ENCODE peak calls at places on chromosome 13, in five cellular contexts. L is tibial nerve, K is GM12878, I is uterus, F is K562. D is an unnamed sample.

GRCh38 chr13:45224181-45224580 is 23.3 kb upstream of the KCTD4 start:
- DNase-seq in K (no peak), I (no peak), L (no peak), F (no peak), D (no peak)

GRCh38 chr13:24032252-24032651 is 128.3 kb upstream of the SPATA13 start:
- DNase-seq in I (no peak), L (no peak), K (no peak), F (no peak), D (no peak)

GRCh38 chr13:77062097-77062496 is 35.1 kb upstream of the FBXL3 start:
- DNase-seq in F (no peak), L (no peak), K (no peak), I (no peak), D (no peak)

GRCh38 chr13:99029576-99029975 is 51.7 kb upstream of the DOCK9 start:
- DNase-seq in I (no peak), F (no peak), L (no peak), K (no peak), D (no peak)

GRCh38 chr13:43054803-43055802 is 31.7 kb downstream of the DNAJC15 start:
- DNase-seq in K (no peak), F (no peak), I (peak), L (no peak), D (peak)

GRCh38 chr13:77907653-77908341 is 10.8 kb downstream of the EDNRB start:
- DNase-seq in F (no peak), L (no peak), I (peak), K (no peak), D (no peak)

GRCh38 chr13:111315347-111315995 is 5.0 kb upstream of the TEX29 start:
- DNase-seq in I (no peak), K (no peak), F (no peak), L (no peak), D (no peak)

GRCh38 chr13:84661718-84662117 is 779.4 kb upstream of the SLITRK1 start:
- DNase-seq in L (no peak), F (no peak), K (no peak), I (no peak), D (no peak)

GRCh38 chr13:32905864-32906180 is 110.4 kb upstream of the KL start:
- DNase-seq in I (peak), F (no peak), K (no peak), L (no peak), D (peak)

GRCh38 chr13:74061939-74062595 is 72.1 kb downstream of the KLF12 start:
- DNase-seq in F (no peak), I (peak), L (no peak), K (peak), D (peak)

GRCh38 chr13:80134360-80134759 is 206.6 kb downstream of the SPRY2 start:
- DNase-seq in F (no peak), I (no peak), K (no peak), L (no peak), D (no peak)

GRCh38 chr13:76758738-76759137 is 127.5 kb downstream of the KCTD12 start:
- DNase-seq in I (no peak), F (no peak), K (no peak), L (no peak), D (no peak)

GRCh38 chr13:26485786-26486185 is 71.7 kb upstream of the WASF3 start:
- DNase-seq in I (peak), K (no peak), L (no peak), F (no peak), D (peak)

GRCh38 chr13:26445092-26445491 is 112.4 kb upstream of the WASF3 start:
- DNase-seq in I (no peak), K (no peak), L (no peak), F (no peak), D (no peak)

GRCh38 chr13:48232420-48233096 is 448 bp upstream of the ITM2B start:
- DNase-seq in F (peak), L (no peak), K (no peak), I (peak), D (no peak)

GRCh38 chr13:42146359-42146758 is 97.9 kb downstream of the DGKH start:
- DNase-seq in K (no peak), F (no peak), L (no peak), I (no peak), D (no peak)

GRCh38 chr13:36098080-36098479 is 33.1 kb downstream of the DCLK1 start:
- DNase-seq in I (no peak), F (no peak), L (no peak), K (no peak), D (no peak)

GRCh38 chr13:44374348-44374712 is 706 bp downstream of the SERP2 start:
- DNase-seq in K (no peak), L (no peak), F (no peak), I (no peak), D (no peak)

GRCh38 chr13:24631922-24632321 is 48.3 kb upstream of the ATP12A start:
- DNase-seq in I (no peak), K (no peak), F (no peak), L (no peak), D (no peak)

GRCh38 chr13:30017880-30018279 is 167.5 kb upstream of the UBL3 start:
- DNase-seq in I (no peak), K (no peak), L (no peak), F (no peak), D (no peak)

GRCh38 chr13:22357132-22357531 is 686.3 kb downstream of the FGF9 start:
- DNase-seq in K (no peak), L (no peak), F (no peak), I (no peak), D (no peak)

GRCh38 chr13:26965976-26966375 is 205.4 kb upstream of the GPR12 start:
- DNase-seq in K (no peak), L (no peak), F (no peak), I (peak), D (peak)

GRCh38 chr13:30504081-30504480 is 38.3 kb upstream of the HMGB1 start:
- DNase-seq in I (no peak), K (peak), L (no peak), F (peak), D (no peak)

GRCh38 chr13:73222627-73223026 is 163.8 kb downstream of the KLF5 start:
- DNase-seq in K (no peak), F (no peak), L (no peak), I (no peak), D (no peak)

GRCh38 chr13:59360108-59360507 is 803.6 kb downstream of the DIAPH3 start:
- DNase-seq in F (no peak), L (no peak), I (no peak), K (no peak), D (no peak)

GRCh38 chr13:108508263-108508662 is 121.1 kb upstream of the MYO16 start:
- DNase-seq in K (no peak), F (no peak), L (no peak), I (no peak), D (no peak)

GRCh38 chr13:45717324-45717723 is 15.2 kb downstream of the CBY2 start:
- DNase-seq in I (no peak), F (no peak), L (no peak), K (no peak), D (no peak)

GRCh38 chr13:66994498-66995365 is 235.4 kb downstream of the PCDH9 start:
- DNase-seq in L (no peak), I (no peak), F (no peak), K (peak), D (no peak)

GRCh38 chr13:84279166-84279565 is 396.9 kb upstream of the SLITRK1 start:
- DNase-seq in I (no peak), L (no peak), K (no peak), F (no peak), D (no peak)

DNA sequence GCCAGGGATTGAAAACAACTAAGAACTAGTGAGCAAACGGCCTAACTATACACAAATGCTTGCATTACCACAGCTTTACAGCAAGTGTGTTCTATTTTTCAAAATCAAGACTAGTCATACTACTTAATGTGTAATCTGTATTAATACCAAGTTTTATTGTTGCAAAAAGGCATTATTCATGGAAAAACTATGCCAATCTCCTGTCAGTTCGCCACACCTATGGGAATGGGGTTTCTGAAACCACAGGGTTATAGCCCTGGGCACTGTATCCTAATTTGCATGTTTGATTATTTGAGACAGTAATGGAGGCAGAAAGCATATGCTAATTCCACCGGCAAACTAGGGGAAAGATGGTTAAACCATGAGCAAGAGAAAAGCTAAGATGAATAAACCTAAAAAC is 14.3 kb downstream of the GAS6 start:
- DNase-seq in L (no peak), K (no peak), F (no peak), I (no peak), D (no peak)
- H3K27ac ChIP-seq in L (no peak), K (no peak), F (no peak), I (peak), D (peak)

GRCh38 chr13:40662866-40663265 is 3.6 kb downstream of the FOXO1 start:
- DNase-seq in F (no peak), L (no peak), K (peak), I (no peak), D (no peak)
- TF ChIP-seq POLR2A in F (no peak), L (no peak), K (no peak), I (no peak), D (no peak)

GRCh38 chr13:110135977-110136597 is 170.9 kb downstream of the COL4A1 start:
- DNase-seq in L (no peak), F (no peak), K (no peak), I (no peak), D (no peak)

GRCh38 chr13:110138009-110138699 is 168.8 kb downstream of the COL4A1 start:
- DNase-seq in I (peak), L (no peak), K (peak), F (peak), D (peak)

GRCh38 chr13:110138700-110139036 is 168.3 kb downstream of the COL4A1 start:
- DNase-seq in L (no peak), F (no peak), K (no peak), I (no peak), D (no peak)

GRCh38 chr13:110136660-110137585 is 170.0 kb downstream of the COL4A1 start:
- DNase-seq in K (no peak), F (no peak), I (no peak), L (no peak), D (no peak)

GRCh38 chr13:110137677-110138008 is 169.3 kb downstream of the COL4A1 start:
- DNase-seq in L (no peak), I (no peak), K (no peak), F (peak), D (peak)
- H3K27ac ChIP-seq in L (peak), I (peak), K (no peak), F (peak), D (no peak)

DNA sequence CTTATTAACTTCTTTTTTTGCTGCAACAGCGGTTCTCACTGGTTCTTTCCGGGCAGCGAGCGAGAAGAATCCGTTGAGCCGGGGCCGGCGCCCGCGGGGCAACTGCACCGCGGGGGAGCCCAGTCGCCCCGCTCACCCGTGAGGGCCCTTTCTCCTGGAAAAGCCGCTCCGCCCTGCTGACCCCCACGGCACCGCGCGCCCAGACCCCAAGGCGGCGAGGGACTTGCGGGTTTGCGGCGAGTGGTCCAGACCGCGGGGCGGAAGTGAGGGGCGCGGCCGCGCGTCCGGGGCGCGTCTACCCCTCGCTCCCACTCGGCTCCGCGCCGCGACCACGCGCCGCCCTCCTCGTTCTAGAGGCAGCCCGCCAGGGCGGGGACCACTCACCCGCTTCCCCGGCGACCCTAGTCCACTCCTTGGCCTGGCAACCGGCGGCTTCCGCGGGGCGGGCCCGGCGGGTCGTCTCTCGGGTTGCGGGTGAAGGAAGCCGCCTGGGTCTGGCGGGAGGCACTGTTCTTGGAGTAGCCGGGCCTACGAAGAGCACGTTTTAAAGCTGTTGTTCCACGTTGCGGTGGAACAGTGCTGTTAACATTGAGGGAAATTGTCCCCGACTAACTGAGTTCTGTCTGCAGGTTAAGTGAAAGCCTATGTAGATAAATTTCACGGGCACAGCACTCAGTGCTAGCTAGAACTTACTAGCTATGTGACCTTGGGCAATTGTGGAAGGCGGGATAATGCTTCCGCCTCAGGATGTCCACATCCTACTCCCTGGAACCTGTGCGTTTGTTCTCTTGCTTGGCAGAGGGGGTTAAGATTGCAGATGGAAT is at the start of gene NEK3:
- DNase-seq in I (peak), L (peak), K (no peak), F (peak), D (peak)
- TF ChIP-seq POLR2A in I (no peak), L (no peak), K (peak), F (peak), D (no peak)

D was measured in testis.